ENCODE peak calls at places on chromosomes 1 and 21, in ten cellular contexts. X, F, I, Z, W, L, J, C, T and O are unnamed samples.
A peak's percentile ranks its signal among the peaks of the same experiment; 100 is the strongest.

GRCh38 chr1:16434007-16434406 is 3.2 kb downstream of the SPATA21 start:
- DNase-seq in X (no peak), F (no peak), I (no peak), Z (no peak), W (no peak), L (no peak), J (no peak), C (no peak), T (no peak), O (no peak)

GRCh38 chr1:212549503-212550017 is 59.0 kb upstream of the ATF3 start:
- DNase-seq in X (no peak), F (no peak), I (no peak), Z (no peak), W (no peak), L (no peak), J (no peak), C (no peak), T (no peak), O (no peak)

GRCh38 chr1:66993076-66993475 is 60.9 kb downstream of the SLC35D1 start:
- DNase-seq in X (no peak), F (no peak), I (no peak), Z (no peak), W (no peak), L (no peak), J (no peak), C (no peak), T (no peak), O (no peak)

GRCh38 chr1:101264699-101265098 is 27.9 kb downstream of the S1PR1 start:
- DNase-seq in X (no peak), F (no peak), I (no peak), Z (no peak), W (no peak), L (no peak), J (no peak), C (no peak), T (no peak), O (peak; percentile 38)

GRCh38 chr21:39961251-39961650 is 94.0 kb downstream of the PCP4 start:
- DNase-seq in X (no peak), F (no peak), I (no peak), Z (no peak), W (no peak), L (no peak), J (no peak), C (no peak), T (no peak), O (no peak)

GRCh38 chr1:94245747-94246438 is 8.5 kb upstream of the ARHGAP29 start:
- DNase-seq in X (no peak), F (no peak), I (no peak), Z (no peak), W (peak; percentile 51), L (no peak), J (no peak), C (no peak), T (no peak), O (no peak)

GRCh38 chr1:41840592-41841246 is 78.0 kb downstream of the HIVEP3 start:
- DNase-seq in X (no peak), F (no peak), I (no peak), Z (no peak), W (peak; percentile 29), L (no peak), J (no peak), C (no peak), T (no peak), O (peak; percentile 63)

GRCh38 chr1:67700220-67700619 is 15.2 kb downstream of the GADD45A start:
- DNase-seq in X (no peak), F (no peak), I (no peak), Z (no peak), W (no peak), L (no peak), J (no peak), C (no peak), T (no peak), O (no peak)

GRCh38 chr1:230211436-230212145 is 144.6 kb downstream of the GALNT2 start:
- DNase-seq in X (no peak), F (no peak), I (no peak), Z (no peak), W (no peak), L (no peak), J (no peak), C (no peak), T (no peak), O (no peak)

GRCh38 chr1:230210979-230211336 is 143.9 kb downstream of the GALNT2 start:
- DNase-seq in X (no peak), F (no peak), I (no peak), Z (no peak), W (no peak), L (no peak), J (no peak), C (no peak), T (no peak), O (peak; percentile 34)

GRCh38 chr1:230212405-230212936 is 145.4 kb downstream of the GALNT2 start:
- DNase-seq in X (no peak), F (no peak), I (no peak), Z (peak; percentile 24), W (no peak), L (no peak), J (no peak), C (no peak), T (no peak), O (no peak)

GRCh38 chr1:230208619-230209261 is 141.7 kb downstream of the GALNT2 start:
- DNase-seq in X (no peak), F (no peak), I (no peak), Z (no peak), W (no peak), L (no peak), J (no peak), C (no peak), T (no peak), O (no peak)

DNA sequence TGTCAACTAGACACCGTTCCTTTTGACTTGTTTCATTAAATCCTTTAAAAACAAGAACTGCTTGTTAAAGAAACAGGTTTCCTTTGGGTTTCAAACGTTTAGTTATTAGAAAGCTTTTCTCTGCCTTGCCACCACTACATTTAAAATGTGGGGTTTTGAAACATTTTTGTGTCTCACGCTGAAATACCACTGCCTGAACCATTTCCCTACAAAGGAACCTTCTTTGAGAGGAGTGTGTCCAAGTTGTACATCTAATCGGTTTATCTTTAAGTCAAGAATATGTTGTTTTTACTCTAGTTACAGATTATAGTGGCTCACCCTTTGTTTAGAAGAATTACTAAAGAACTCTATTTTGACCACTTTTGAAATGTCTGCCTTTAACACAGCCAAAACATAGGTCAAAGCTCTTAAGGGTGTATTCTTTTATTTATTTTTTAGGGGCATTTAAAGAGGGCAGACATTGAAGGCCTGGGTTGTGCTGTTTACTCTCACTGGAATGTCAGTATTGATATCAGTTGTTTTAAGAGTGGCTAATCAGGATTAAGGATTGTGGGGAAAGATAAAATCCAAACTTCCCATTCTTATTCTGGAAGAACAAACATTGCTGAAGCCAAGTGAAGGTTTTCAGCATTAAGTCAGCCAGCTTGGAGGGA is 143.4 kb downstream of the GALNT2 start:
- DNase-seq in X (no peak), F (no peak), I (no peak), Z (no peak), W (no peak), L (no peak), J (no peak), C (no peak), T (no peak), O (no peak)
- H3K4me3 ChIP-seq in X (peak overlapping the region; percentile 32), F (no peak overlapping the region), I (no peak overlapping the region), Z (no peak overlapping the region), W (no peak overlapping the region), L (no peak overlapping the region), J (no peak overlapping the region), C (no peak overlapping the region), T (no peak overlapping the region), O (no peak overlapping the region)

GRCh38 chr1:112143871-112144441 is 154.5 kb upstream of the KCND3 start:
- DNase-seq in X (no peak), F (no peak), I (no peak), Z (no peak), W (no peak), L (no peak), J (no peak), C (no peak), T (no peak), O (no peak)

GRCh38 chr1:112141301-112141700 is 151.8 kb upstream of the KCND3 start:
- DNase-seq in X (no peak), F (no peak), I (no peak), Z (no peak), W (no peak), L (no peak), J (no peak), C (no peak), T (no peak), O (no peak)

GRCh38 chr1:112144738-112145426 is 155.4 kb upstream of the KCND3 start:
- DNase-seq in X (no peak), F (no peak), I (no peak), Z (no peak), W (no peak), L (no peak), J (no peak), C (no peak), T (no peak), O (peak; percentile 71)

GRCh38 chr1:112140743-112141142 is 151.3 kb upstream of the KCND3 start:
- DNase-seq in X (no peak), F (no peak), I (no peak), Z (no peak), W (no peak), L (no peak), J (no peak), C (no peak), T (no peak), O (no peak)

DNA sequence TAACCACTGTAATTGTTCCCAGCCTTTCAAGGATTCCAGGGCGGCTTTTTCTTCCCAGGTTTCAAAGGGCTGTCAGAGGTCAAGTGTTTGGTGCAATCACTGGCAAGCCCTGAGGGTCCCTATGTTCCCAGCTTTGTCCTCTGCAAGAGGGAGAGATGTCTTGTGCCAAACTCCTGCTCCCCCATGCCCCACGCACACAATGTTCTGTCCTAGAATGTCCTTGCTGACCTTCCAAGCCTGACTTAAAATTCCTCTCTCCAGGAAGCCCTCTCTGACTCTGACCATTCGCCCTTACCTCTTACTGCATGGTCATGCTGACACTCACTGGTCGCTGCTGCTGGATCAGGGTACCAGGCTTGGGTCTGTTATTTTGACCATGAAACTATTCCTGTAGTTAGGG is 152.5 kb upstream of the KCND3 start:
- DNase-seq in X (no peak), F (no peak), I (no peak), Z (no peak), W (no peak), L (no peak), J (no peak), C (no peak), T (no peak), O (no peak)
- H3K27ac ChIP-seq in X (no peak overlapping the region), F (no peak overlapping the region), I (no peak overlapping the region), Z (no peak overlapping the region), W (no peak overlapping the region), L (no peak overlapping the region), J (no peak overlapping the region), C (no peak overlapping the region), T (no peak overlapping the region), O (no peak overlapping the region)

GRCh38 chr1:169460193-169460833 is 25.4 kb downstream of the SLC19A2 start:
- DNase-seq in X (no peak), F (no peak), I (no peak), Z (peak; percentile 18), W (peak; percentile 64), L (no peak), J (no peak), C (no peak), T (peak; percentile 18), O (no peak)
- H3K4me3 ChIP-seq in X (no peak overlapping the region), F (peak overlapping the region; percentile 41), I (no peak overlapping the region), Z (no peak overlapping the region), W (peak overlapping the region; percentile 67), L (no peak overlapping the region), J (no peak overlapping the region), C (no peak overlapping the region), T (peak overlapping the region; percentile 49), O (peak overlapping the region; percentile 19)

DNA sequence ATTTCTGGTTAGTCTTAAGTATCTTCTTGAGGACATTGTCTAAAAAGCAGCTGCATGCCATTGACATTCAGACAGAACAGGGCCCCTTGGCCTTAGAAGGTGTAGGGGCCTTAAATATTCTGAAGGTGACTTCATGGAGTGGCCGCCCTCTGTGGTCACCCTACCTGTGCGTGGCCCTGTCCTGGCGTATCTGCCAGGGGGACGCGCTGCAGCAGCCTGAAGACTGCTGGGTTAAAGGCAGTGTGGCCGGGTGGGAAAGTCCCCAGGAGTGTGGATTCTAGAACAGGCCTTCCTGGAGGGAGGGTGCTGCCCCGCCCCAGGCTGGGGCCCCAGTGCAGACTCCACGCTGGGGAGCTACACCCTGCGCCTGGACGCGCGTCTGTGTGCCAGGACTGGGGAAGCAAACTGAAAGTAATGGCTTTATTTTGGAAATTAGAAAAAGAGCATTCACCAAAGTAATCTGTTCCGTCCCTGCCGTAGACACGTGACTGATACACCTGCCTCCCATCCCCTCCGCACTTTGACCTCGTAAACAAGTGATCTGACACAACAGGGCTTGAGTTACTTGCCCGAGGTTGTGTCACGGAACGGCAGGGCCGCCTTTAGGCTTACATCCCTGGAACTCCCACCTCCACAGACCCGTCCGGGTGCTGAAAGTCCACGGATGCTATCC is 1.8 kb downstream of the AGPAT3 start:
- DNase-seq in X (no peak), F (no peak), I (no peak), Z (no peak), W (no peak), L (no peak), J (no peak), C (no peak), T (no peak), O (no peak)
- H3K27ac ChIP-seq in X (peak overlapping the region; percentile 85), F (peak overlapping the region; percentile 99), I (no peak overlapping the region), Z (no peak overlapping the region), W (peak overlapping the region; percentile 59), L (no peak overlapping the region), J (no peak overlapping the region), C (no peak overlapping the region), T (peak overlapping the region; percentile 63), O (peak overlapping the region; percentile 94)